ENCODE peak calls at places on chromosome 16, in eight cellular contexts. S is stomach, V is left ventricle myocardium inferior, C is mucosa of descending colon, B is AG04450, H is GM23248, U is neural progenitor cell, T is GM12864. G is an unnamed sample.

GRCh38 chr16:79672524-79672923 is 72.0 kb upstream of the MAF start:
- DNase-seq in V (no peak), B (no peak), T (no peak), H (no peak), S (no peak), U (no peak), C (no peak), G (no peak)

GRCh38 chr16:8847623-8848022 is 21.2 kb downstream of the CARHSP1 start:
- DNase-seq in V (no peak), T (no peak), U (no peak), C (peak; percentile 6), B (no peak), H (no peak), S (no peak), G (peak; percentile 4)

GRCh38 chr16:76335187-76335974 is 58.2 kb downstream of the CNTNAP4 start:
- DNase-seq in C (no peak), V (no peak), H (no peak), U (peak; percentile 44), S (no peak), T (no peak), B (no peak), G (no peak)

GRCh38 chr16:74603848-74604247 is 3.1 kb downstream of the GLG1 start:
- DNase-seq in S (no peak), U (no peak), V (no peak), B (no peak), T (no peak), H (peak; percentile 36), C (no peak), G (no peak)

GRCh38 chr16:88286301-88286923 is 96.3 kb upstream of the ZNF469 start:
- DNase-seq in B (no peak), U (no peak), S (no peak), H (no peak), T (no peak), C (no peak), V (no peak), G (no peak)

GRCh38 chr16:2859686-2860265 is 1.8 kb upstream of the PRSS22 start:
- DNase-seq in H (no peak), V (no peak), C (no peak), T (no peak), U (no peak), B (no peak), S (no peak), G (no peak)

GRCh38 chr16:50989047-50989446 is 162.0 kb downstream of the SALL1 start:
- DNase-seq in B (no peak), V (no peak), H (no peak), U (no peak), T (no peak), C (no peak), S (no peak), G (no peak)

GRCh38 chr16:56193951-56194726 is 2.9 kb downstream of the GNAO1 start:
- DNase-seq in U (peak; percentile 98), B (no peak), S (peak; percentile 67), V (peak; percentile 87), T (no peak), H (peak; percentile 56), C (peak; percentile 62), G (peak; percentile 88)

GRCh38 chr16:73457851-73458250 is 409.9 kb upstream of the ZFHX3 start:
- DNase-seq in H (no peak), T (peak; percentile 2), U (no peak), B (no peak), C (no peak), S (no peak), V (no peak), G (no peak)

GRCh38 chr16:6777624-6778023 is 555.0 kb upstream of the RBFOX1 start:
- DNase-seq in S (no peak), C (no peak), B (no peak), V (no peak), H (no peak), T (no peak), U (no peak), G (no peak)
- H3K4me3 ChIP-seq in S (no peak overlapping the region), C (no peak overlapping the region), B (no peak overlapping the region), V (no peak overlapping the region), H (no peak overlapping the region), T (no peak overlapping the region), U (no peak overlapping the region), G (no peak overlapping the region)

DNA sequence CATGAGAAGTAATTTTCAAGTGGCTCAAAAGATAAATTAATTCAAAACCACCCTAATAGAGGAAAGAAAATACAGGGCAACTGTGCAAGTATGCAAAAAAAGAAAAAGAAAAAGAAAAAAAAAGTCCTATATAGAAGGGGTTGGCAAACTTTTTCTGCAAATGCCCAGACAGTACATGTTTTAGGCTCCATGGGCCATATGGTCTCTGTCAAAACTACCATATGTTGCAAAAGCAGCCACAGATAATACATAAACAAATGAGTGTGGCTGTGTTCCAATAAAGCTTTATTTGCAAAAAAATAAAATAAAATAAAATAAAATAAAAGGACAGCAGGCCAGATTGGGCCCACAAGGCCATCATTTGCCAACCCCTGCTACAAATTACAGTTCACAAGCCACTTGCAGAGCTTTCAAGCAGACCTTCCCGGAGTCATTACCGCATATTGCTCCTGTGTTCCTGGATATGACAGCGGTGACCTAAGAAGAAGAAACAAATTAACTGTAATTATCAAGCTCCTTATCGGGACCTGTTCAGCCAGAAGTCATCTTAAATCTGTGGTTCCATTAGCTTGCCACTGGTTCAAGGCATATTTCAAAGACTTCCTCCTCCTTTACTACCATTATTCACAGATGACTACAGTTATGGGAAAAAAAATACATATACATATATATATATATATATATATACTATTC is 15.9 kb downstream of the ZC3H7A start:
- DNase-seq in T (no peak), S (no peak), H (no peak), C (no peak), V (no peak), B (no peak), U (no peak), G (no peak)
- H3K4me3 ChIP-seq in T (peak overlapping the region; percentile 56), S (no peak overlapping the region), H (no peak overlapping the region), C (no peak overlapping the region), V (no peak overlapping the region), B (no peak overlapping the region), U (no peak overlapping the region), G (no peak overlapping the region)

GRCh38 chr16:85989863-85990643 is 91.1 kb downstream of the IRF8 start:
- DNase-seq in S (no peak), V (no peak), H (no peak), U (no peak), T (no peak), B (no peak), C (no peak), G (no peak)
- H3K4me3 ChIP-seq in S (no peak overlapping the region), V (no peak overlapping the region), H (no peak overlapping the region), U (no peak overlapping the region), T (no peak overlapping the region), B (no peak overlapping the region), C (no peak overlapping the region), G (no peak overlapping the region)

GRCh38 chr16:86802013-86802412 is 223.7 kb downstream of the FOXL1 start:
- DNase-seq in T (no peak), U (no peak), S (no peak), C (no peak), H (no peak), V (no peak), B (no peak), G (no peak)
- H3K4me3 ChIP-seq in T (no peak overlapping the region), U (no peak overlapping the region), S (no peak overlapping the region), C (no peak overlapping the region), H (no peak overlapping the region), V (no peak overlapping the region), B (no peak overlapping the region), G (no peak overlapping the region)